ENCODE peak calls at places on chromosomes 11 and 22, in nine cellular contexts. Z, H, O, L, X, T, F, R and P are unnamed samples.

GRCh38 chr22:30747493-30747892 is 52.8 kb downstream of the OSBP2 start:
- DNase-seq in R (no peak), X (no peak), T (no peak), H (no peak), Z (no peak), O (no peak), L (no peak), F (no peak), P (no peak)

GRCh38 chr11:3338569-3339565 is 40.1 kb downstream of the ZNF195 start:
- DNase-seq in L (no peak), T (no peak), H (no peak), X (no peak), Z (no peak), R (no peak), O (no peak), F (no peak), P (peak; percentile 73)

GRCh38 chr22:23970816-23971482 is 3.3 kb downstream of the DDT start:
- DNase-seq in L (no peak), O (no peak), R (no peak), F (no peak), H (no peak), Z (no peak), X (no peak), T (no peak), P (peak; percentile 10)

GRCh38 chr11:66638177-66639065 is at the start of gene RBM4:
- DNase-seq in R (peak; percentile 97), O (peak; percentile 96), T (peak; percentile 99), L (peak; percentile 97), X (peak; percentile 99), F (peak; percentile 99), Z (peak; percentile 98), H (peak; percentile 100), P (peak; percentile 100)

GRCh38 chr22:46088541-46089311 is 61.6 kb upstream of the PPARA start:
- DNase-seq in X (peak; percentile 82), Z (no peak), T (no peak), O (no peak), R (no peak), L (peak; percentile 82), F (no peak), H (peak; percentile 91), P (no peak)

GRCh38 chr22:36125434-36125833 is 35.1 kb downstream of the APOL3 start:
- DNase-seq in H (no peak), R (no peak), F (no peak), T (no peak), Z (no peak), L (no peak), X (no peak), O (no peak), P (no peak)

GRCh38 chr11:11569936-11570491 is 51.8 kb downstream of the GALNT18 start:
- DNase-seq in F (peak; percentile 60), Z (no peak), L (peak; percentile 84), H (peak; percentile 78), R (no peak), T (no peak), X (peak; percentile 72), O (no peak), P (no peak)

GRCh38 chr11:117583063-117583801 is 213.8 kb downstream of the DSCAML1 start:
- DNase-seq in L (no peak), R (no peak), Z (no peak), O (no peak), H (peak; percentile 48), X (peak; percentile 60), F (no peak), T (no peak), P (no peak)

GRCh38 chr11:72630104-72630852 is 43.9 kb downstream of the PDE2A start:
- DNase-seq in H (no peak), T (no peak), L (no peak), R (no peak), Z (no peak), O (no peak), X (no peak), F (no peak), P (no peak)

GRCh38 chr11:130992788-130993187 is 76.5 kb upstream of the SNX19 start:
- DNase-seq in X (no peak), O (no peak), H (peak; percentile 2), R (no peak), F (no peak), Z (no peak), L (no peak), T (no peak), P (no peak)

GRCh38 chr11:77402218-77402556 is 71.7 kb downstream of the PAK1 start:
- DNase-seq in O (no peak), R (no peak), F (no peak), T (no peak), Z (no peak), X (no peak), L (no peak), H (no peak), P (no peak)

GRCh38 chr22:47160781-47161520 is 398.5 kb downstream of the TBC1D22A start:
- DNase-seq in L (peak; percentile 54), R (no peak), O (no peak), F (no peak), T (no peak), Z (no peak), H (no peak), X (no peak), P (no peak)

GRCh38 chr11:18768472-18768901 is 23.1 kb downstream of the PTPN5 start:
- DNase-seq in Z (no peak), H (no peak), O (no peak), T (no peak), L (peak; percentile 38), X (no peak), F (no peak), R (no peak), P (no peak)